ENCODE peak calls at places on chromosomes 2 and 18, in four cellular contexts. J, S, E and Q are unnamed samples.

GRCh38 chr2:68320118-68320641 is 431 bp upstream of the CNRIP1 start:
- DNase-seq in S (no peak), E (peak; percentile 24), J (peak; percentile 22), Q (no peak)

GRCh38 chr18:78912862-78913261 is 66.8 kb upstream of the SALL3 start:
- DNase-seq in J (no peak), E (no peak), S (no peak), Q (no peak)

GRCh38 chr2:200300650-200301314 is 5.7 kb upstream of the SPATS2L start:
- DNase-seq in E (no peak), S (no peak), J (no peak), Q (no peak)

GRCh38 chr2:50953021-50953420 is 78.9 kb downstream of the NRXN1 start:
- DNase-seq in J (no peak), E (peak; percentile 98), S (no peak), Q (peak; percentile 73)

GRCh38 chr18:76827205-76827885 is 5.0 kb downstream of the ZNF236 start:
- DNase-seq in S (no peak), J (no peak), E (no peak), Q (no peak)

GRCh38 chr2:212392048-212392447 is 146.6 kb downstream of the ERBB4 start:
- DNase-seq in J (no peak), E (no peak), S (no peak), Q (no peak)

GRCh38 chr2:1730047-1730937 is 14.0 kb downstream of the PXDN start:
- DNase-seq in S (no peak), E (no peak), J (no peak), Q (no peak)

GRCh38 chr18:24432618-24433017 is 6.1 kb downstream of the IMPACT start:
- DNase-seq in S (no peak), E (no peak), J (no peak), Q (no peak)

GRCh38 chr2:239303711-239304532 is 96.9 kb downstream of the HDAC4 start:
- DNase-seq in E (no peak), S (no peak), J (no peak), Q (no peak)

GRCh38 chr2:41717883-41718282 is 329.9 kb upstream of the PKDCC start:
- DNase-seq in S (no peak), E (no peak), J (no peak), Q (no peak)

GRCh38 chr2:179584760-179585159 is 276.7 kb downstream of the ZNF385B start:
- DNase-seq in S (no peak), J (no peak), E (no peak), Q (no peak)

GRCh38 chr2:72917138-72917874 is at the start of gene EMX1:
- DNase-seq in E (no peak), S (peak; percentile 24), J (peak; percentile 64), Q (no peak)

GRCh38 chr2:63060079-63060482 is 9.5 kb downstream of the OTX1 start:
- DNase-seq in J (no peak), E (no peak), S (no peak), Q (no peak)

GRCh38 chr2:54669677-54670484 is 53.6 kb upstream of the EML6 start:
- DNase-seq in J (no peak), E (peak; percentile 47), S (no peak), Q (no peak)

GRCh38 chr2:45860136-45861106 is 208.9 kb downstream of the PRKCE start:
- DNase-seq in J (peak; percentile 23), E (no peak), S (no peak), Q (no peak)